ENCODE peak calls at places on chromosome 6, in six cellular contexts. I is OCI-LY7, N is stomach, P is cardiac fibroblast, C is HepG2, E is mammary epithelial cell. Q is an unnamed sample.

GRCh38 chr6:157595768-157596167 is 214.8 kb downstream of the ZDHHC14 start:
- DNase-seq in P (no peak), N (no peak), C (no peak), I (no peak), E (no peak), Q (no peak)

GRCh38 chr6:1504465-1504864 is 105.2 kb upstream of the FOXC1 start:
- DNase-seq in P (no peak), C (no peak), N (no peak), I (no peak), E (no peak), Q (no peak)

GRCh38 chr6:26183581-26184408 is 96.6 kb downstream of the HFE start:
- DNase-seq in N (peak), I (no peak), C (no peak), P (peak), E (peak), Q (peak)

GRCh38 chr6:105193647-105194046 is 13.8 kb upstream of the POPDC3 start:
- DNase-seq in I (no peak), N (no peak), E (peak), P (peak), C (no peak), Q (no peak)

GRCh38 chr6:110541701-110542309 is 65.4 kb upstream of the SLC22A16 start:
- DNase-seq in I (no peak), P (no peak), C (no peak), N (no peak), E (no peak), Q (no peak)

GRCh38 chr6:26043389-26044139 is 43.7 kb upstream of the HFE start:
- DNase-seq in C (peak), P (peak), N (peak), E (peak), I (peak), Q (peak)

GRCh38 chr6:30766461-30767157 is 22.3 kb upstream of the IER3 start:
- DNase-seq in N (no peak), I (no peak), C (no peak), P (no peak), E (no peak), Q (no peak)

GRCh38 chr6:89084954-89085353 is 4.4 kb downstream of the PNRC1 start:
- DNase-seq in P (peak), E (peak), N (no peak), I (no peak), C (no peak), Q (no peak)

GRCh38 chr6:141562181-141562800 is 570.4 kb upstream of the GJE1 start:
- DNase-seq in C (no peak), E (no peak), I (no peak), N (no peak), P (no peak), Q (peak)

GRCh38 chr6:98942263-98942803 is 5.4 kb downstream of the FBXL4 start:
- DNase-seq in N (no peak), E (no peak), C (peak), I (no peak), P (no peak), Q (no peak)
- TF ChIP-seq CTCF in N (no peak), E (no peak), C (peak), I (peak), P (no peak), Q (no peak)

GRCh38 chr6:87198496-87198895 is 43.1 kb downstream of the ZNF292 start:
- DNase-seq in P (peak), I (no peak), E (no peak), N (no peak), C (no peak), Q (no peak)

GRCh38 chr6:87197547-87197946 is 42.2 kb downstream of the ZNF292 start:
- DNase-seq in N (no peak), P (no peak), C (no peak), I (no peak), E (no peak), Q (no peak)

GRCh38 chr6:87196275-87196842 is 41.0 kb downstream of the ZNF292 start:
- DNase-seq in N (no peak), P (peak), I (no peak), C (no peak), E (no peak), Q (no peak)

GRCh38 chr6:87200469-87201174 is 45.3 kb downstream of the ZNF292 start:
- DNase-seq in I (no peak), C (no peak), N (no peak), E (no peak), P (peak), Q (no peak)

DNA sequence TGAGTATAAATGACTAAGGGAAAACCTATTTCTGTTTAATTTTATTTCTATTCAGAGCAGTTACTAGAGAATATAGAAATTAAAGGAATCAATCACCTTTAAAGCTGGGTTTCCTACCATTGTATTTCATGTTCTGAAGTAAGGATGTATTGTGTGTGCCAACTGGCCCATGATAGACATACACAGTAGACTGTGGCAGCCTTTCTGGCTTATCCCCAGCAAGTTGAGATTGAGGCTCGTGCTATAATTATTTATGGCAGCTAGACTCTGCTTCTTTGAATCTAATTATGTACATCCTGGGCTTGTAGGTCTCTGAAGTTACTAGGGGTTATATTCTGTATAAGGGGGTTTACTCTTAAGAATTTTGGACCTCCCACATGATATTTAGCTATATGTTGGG is 44.4 kb downstream of the ZNF292 start:
- DNase-seq in E (no peak), P (no peak), N (no peak), C (no peak), I (no peak), Q (no peak)
- TF ChIP-seq CTCF in E (no peak), P (no peak), N (no peak), C (no peak), I (no peak), Q (no peak)

GRCh38 chr6:73969982-73970960 is 274.3 kb downstream of the CD109 start:
- DNase-seq in N (no peak), I (peak), E (peak), C (peak), P (peak), Q (no peak)
- TF ChIP-seq CTCF in N (peak), I (peak), E (peak), C (peak), P (peak), Q (peak)

GRCh38 chr6:79111549-79111948 is 33.5 kb upstream of the PHIP start:
- DNase-seq in N (no peak), P (no peak), I (no peak), E (no peak), C (no peak), Q (no peak)

GRCh38 chr6:79119217-79119616 is 41.2 kb upstream of the PHIP start:
- DNase-seq in I (no peak), P (no peak), C (no peak), E (no peak), N (no peak), Q (no peak)

GRCh38 chr6:79117752-79118151 is 39.7 kb upstream of the PHIP start:
- DNase-seq in N (no peak), C (no peak), E (peak), P (peak), I (no peak), Q (no peak)

DNA sequence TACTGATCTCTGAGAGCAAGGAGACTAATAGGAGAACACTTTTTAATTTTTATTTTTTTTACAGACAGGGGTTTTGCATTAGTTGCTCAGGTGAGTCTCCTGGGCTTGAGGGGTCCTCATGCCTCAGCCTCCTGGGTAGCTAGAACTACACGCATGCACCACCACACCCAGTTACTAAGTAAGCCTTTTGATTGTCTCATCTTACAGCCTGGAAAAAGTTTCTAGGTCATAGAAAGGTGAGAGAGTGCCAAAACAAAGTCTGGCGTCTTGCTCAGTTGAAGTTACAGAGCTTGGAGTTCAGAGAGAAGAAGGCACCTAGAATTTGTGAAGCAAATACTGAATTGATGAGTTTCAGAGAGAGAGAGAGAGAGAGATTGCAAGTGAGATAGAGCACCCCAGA is 37.5 kb upstream of the PHIP start:
- DNase-seq in I (no peak), P (no peak), C (no peak), E (no peak), N (no peak), Q (no peak)
- TF ChIP-seq CTCF in I (no peak), P (no peak), C (no peak), E (no peak), N (no peak), Q (no peak)

Q was measured in colonic mucosa.